ENCODE peak calls at places on chromosomes 7 and 10, in eight cellular contexts. K is WERI-Rb-1, S is astrocyte of the spinal cord, E is PC-3, Q is C1 segment of cervical spinal cord, T is NCI-H774, V is BE2C, N is Daoy. R is an unnamed sample.

GRCh38 chr10:20888620-20889337 is 8.3 kb downstream of the NEBL start:
- DNase-seq in K (no peak), S (no peak), E (no peak), Q (no peak), T (no peak), V (no peak), N (no peak), R (no peak)

GRCh38 chr10:91032614-91033248 is 111.8 kb upstream of the ANKRD1 start:
- DNase-seq in K (no peak), S (no peak), E (no peak), Q (no peak), T (no peak), V (peak; percentile 43), N (no peak), R (no peak)

GRCh38 chr7:92608380-92609322 is 18.5 kb upstream of the FAM133B start:
- DNase-seq in K (peak; percentile 68), S (no peak), E (no peak), Q (no peak), T (peak; percentile 57), V (no peak), N (no peak), R (peak; percentile 84)

GRCh38 chr7:92295391-92295790 is 49.6 kb downstream of the ANKIB1 start:
- DNase-seq in K (no peak), S (no peak), E (no peak), Q (no peak), T (no peak), V (no peak), N (no peak), R (no peak)

GRCh38 chr7:30805931-30806330 is 34.7 kb downstream of the MINDY4 start:
- DNase-seq in K (no peak), S (no peak), E (no peak), Q (no peak), T (no peak), V (no peak), N (no peak), R (no peak)

GRCh38 chr10:63466168-63466935 is 575 bp upstream of the JMJD1C start:
- DNase-seq in K (peak; percentile 62), S (peak; percentile 70), E (peak; percentile 79), Q (no peak), T (peak; percentile 64), V (peak; percentile 50), N (peak; percentile 60), R (no peak)

GRCh38 chr7:154631162-154631561 is 371.8 kb downstream of the PAXIP1 start:
- DNase-seq in K (no peak), S (no peak), E (no peak), Q (no peak), T (no peak), V (no peak), N (no peak), R (peak; percentile 22)

GRCh38 chr7:46215987-46216567 is 295.0 kb upstream of the IGFBP3 start:
- DNase-seq in K (no peak), S (no peak), E (no peak), Q (no peak), T (peak; percentile 47), V (no peak), N (no peak), R (peak; percentile 94)

GRCh38 chr7:17405786-17406185 is 107.3 kb downstream of the AHR start:
- DNase-seq in K (no peak), S (peak; percentile 89), E (peak; percentile 85), Q (no peak), T (no peak), V (no peak), N (peak; percentile 82), R (no peak)

GRCh38 chr7:90530263-90530662 is 60.8 kb downstream of the PTTG1IP2 start:
- DNase-seq in K (no peak), S (peak; percentile 69), E (no peak), Q (no peak), T (no peak), V (no peak), N (peak; percentile 68), R (no peak)

GRCh38 chr7:119935418-119936025 is 337.5 kb upstream of the KCND2 start:
- DNase-seq in K (no peak), S (peak; percentile 65), E (peak; percentile 60), Q (no peak), T (no peak), V (no peak), N (peak; percentile 20), R (no peak)

GRCh38 chr7:87687653-87688254 is 59.6 kb downstream of the RUNDC3B start:
- DNase-seq in K (no peak), S (no peak), E (no peak), Q (no peak), T (no peak), V (no peak), N (no peak), R (no peak)

GRCh38 chr7:103657474-103657894 is 211.5 kb upstream of the SLC26A5 start:
- DNase-seq in K (no peak), S (no peak), E (no peak), Q (no peak), T (no peak), V (no peak), N (no peak), R (no peak)

GRCh38 chr7:137838706-137839315 is 8.0 kb downstream of the DGKI start:
- DNase-seq in K (peak; percentile 19), S (no peak), E (no peak), Q (no peak), T (no peak), V (no peak), N (no peak), R (no peak)

GRCh38 chr10:99329891-99330674 is 927 bp downstream of the CNNM1 start:
- DNase-seq in K (peak; percentile 40), S (no peak), E (peak; percentile 16), Q (no peak), T (no peak), V (peak; percentile 42), N (peak; percentile 22), R (peak; percentile 70)

R was measured in islet precursor cell.